ENCODE peak calls at places on chromosomes 2 and 18, in eight cellular contexts. One of them, this sample, is unnamed.

GRCh38 chr2:121721926-121722325 is 14.7 kb downstream of the NIFK start:
- ATAC-seq in Right ventricle myocardium superior: no peak
- ATAC-seq in T-cell: no peak
- ATAC-seq in left lobe of liver: no peak
- ATAC-seq in sciatic nerve: no peak
- ATAC-seq in naive thymus-derived CD8-positive, alpha-beta T cell: no peak
- ATAC-seq in PC-3: peak
- ATAC-seq in activated naive CD4-positive, alpha-beta T cell treated with anti-CD3 and anti-CD28 coated beads, Interleukin-2, amount 50 U/mL, for 72 hours: peak
- ATAC-seq in this sample: peak

GRCh38 chr2:199282309-199282708 is 175.4 kb downstream of the SATB2 start:
- ATAC-seq in Right ventricle myocardium superior: no peak
- ATAC-seq in T-cell: no peak
- ATAC-seq in left lobe of liver: no peak
- ATAC-seq in sciatic nerve: no peak
- ATAC-seq in naive thymus-derived CD8-positive, alpha-beta T cell: no peak
- ATAC-seq in PC-3: no peak
- ATAC-seq in activated naive CD4-positive, alpha-beta T cell treated with anti-CD3 and anti-CD28 coated beads, Interleukin-2, amount 50 U/mL, for 72 hours: no peak
- ATAC-seq in this sample: no peak

GRCh38 chr2:54569745-54570296 is 113.7 kb downstream of the SPTBN1 start:
- ATAC-seq in Right ventricle myocardium superior: no peak
- ATAC-seq in T-cell: no peak
- ATAC-seq in left lobe of liver: no peak
- ATAC-seq in sciatic nerve: no peak
- ATAC-seq in naive thymus-derived CD8-positive, alpha-beta T cell: no peak
- ATAC-seq in PC-3: no peak
- ATAC-seq in activated naive CD4-positive, alpha-beta T cell treated with anti-CD3 and anti-CD28 coated beads, Interleukin-2, amount 50 U/mL, for 72 hours: no peak
- ATAC-seq in this sample: peak

GRCh38 chr2:194464964-194465638 is 1191.9 kb upstream of the SLC39A10 start:
- ATAC-seq in Right ventricle myocardium superior: no peak
- ATAC-seq in T-cell: no peak
- ATAC-seq in left lobe of liver: peak
- ATAC-seq in sciatic nerve: no peak
- ATAC-seq in naive thymus-derived CD8-positive, alpha-beta T cell: no peak
- ATAC-seq in PC-3: no peak
- ATAC-seq in activated naive CD4-positive, alpha-beta T cell treated with anti-CD3 and anti-CD28 coated beads, Interleukin-2, amount 50 U/mL, for 72 hours: peak
- ATAC-seq in this sample: no peak

GRCh38 chr2:44100351-44100750 is 68.3 kb upstream of the PPM1B start:
- ATAC-seq in Right ventricle myocardium superior: peak
- ATAC-seq in T-cell: no peak
- ATAC-seq in left lobe of liver: peak
- ATAC-seq in sciatic nerve: peak
- ATAC-seq in naive thymus-derived CD8-positive, alpha-beta T cell: peak
- ATAC-seq in PC-3: peak
- ATAC-seq in activated naive CD4-positive, alpha-beta T cell treated with anti-CD3 and anti-CD28 coated beads, Interleukin-2, amount 50 U/mL, for 72 hours: no peak
- ATAC-seq in this sample: peak

GRCh38 chr2:43184339-43184895 is 42.0 kb downstream of the ZFP36L2 start:
- ATAC-seq in Right ventricle myocardium superior: no peak
- ATAC-seq in T-cell: peak
- ATAC-seq in left lobe of liver: no peak
- ATAC-seq in sciatic nerve: no peak
- ATAC-seq in naive thymus-derived CD8-positive, alpha-beta T cell: peak
- ATAC-seq in PC-3: peak
- ATAC-seq in activated naive CD4-positive, alpha-beta T cell treated with anti-CD3 and anti-CD28 coated beads, Interleukin-2, amount 50 U/mL, for 72 hours: peak
- ATAC-seq in this sample: peak

GRCh38 chr2:165746501-165746900 is 47.5 kb downstream of the GALNT3 start:
- ATAC-seq in Right ventricle myocardium superior: no peak
- ATAC-seq in T-cell: no peak
- ATAC-seq in left lobe of liver: no peak
- ATAC-seq in sciatic nerve: no peak
- ATAC-seq in naive thymus-derived CD8-positive, alpha-beta T cell: no peak
- ATAC-seq in PC-3: no peak
- ATAC-seq in activated naive CD4-positive, alpha-beta T cell treated with anti-CD3 and anti-CD28 coated beads, Interleukin-2, amount 50 U/mL, for 72 hours: no peak
- ATAC-seq in this sample: no peak

GRCh38 chr18:13696961-13697360 is 29.4 kb downstream of the FAM210A start:
- ATAC-seq in Right ventricle myocardium superior: no peak
- ATAC-seq in T-cell: no peak
- ATAC-seq in left lobe of liver: no peak
- ATAC-seq in sciatic nerve: no peak
- ATAC-seq in naive thymus-derived CD8-positive, alpha-beta T cell: no peak
- ATAC-seq in PC-3: no peak
- ATAC-seq in activated naive CD4-positive, alpha-beta T cell treated with anti-CD3 and anti-CD28 coated beads, Interleukin-2, amount 50 U/mL, for 72 hours: no peak
- ATAC-seq in this sample: no peak

GRCh38 chr2:74707837-74708236 is 53.8 kb downstream of the SEMA4F start:
- ATAC-seq in Right ventricle myocardium superior: no peak
- ATAC-seq in T-cell: no peak
- ATAC-seq in left lobe of liver: no peak
- ATAC-seq in sciatic nerve: no peak
- ATAC-seq in naive thymus-derived CD8-positive, alpha-beta T cell: no peak
- ATAC-seq in PC-3: no peak
- ATAC-seq in activated naive CD4-positive, alpha-beta T cell treated with anti-CD3 and anti-CD28 coated beads, Interleukin-2, amount 50 U/mL, for 72 hours: no peak
- ATAC-seq in this sample: no peak

GRCh38 chr2:17599617-17600016 is 59.1 kb downstream of the VSNL1 start:
- ATAC-seq in Right ventricle myocardium superior: no peak
- ATAC-seq in T-cell: no peak
- ATAC-seq in left lobe of liver: no peak
- ATAC-seq in sciatic nerve: no peak
- ATAC-seq in naive thymus-derived CD8-positive, alpha-beta T cell: no peak
- ATAC-seq in PC-3: no peak
- ATAC-seq in activated naive CD4-positive, alpha-beta T cell treated with anti-CD3 and anti-CD28 coated beads, Interleukin-2, amount 50 U/mL, for 72 hours: no peak
- ATAC-seq in this sample: peak

GRCh38 chr18:51447351-51447896 is 249.9 kb upstream of the MEX3C start:
- ATAC-seq in Right ventricle myocardium superior: peak
- ATAC-seq in T-cell: no peak
- ATAC-seq in left lobe of liver: no peak
- ATAC-seq in sciatic nerve: peak
- ATAC-seq in naive thymus-derived CD8-positive, alpha-beta T cell: no peak
- ATAC-seq in PC-3: no peak
- ATAC-seq in activated naive CD4-positive, alpha-beta T cell treated with anti-CD3 and anti-CD28 coated beads, Interleukin-2, amount 50 U/mL, for 72 hours: no peak
- ATAC-seq in this sample: no peak

GRCh38 chr18:70397259-70397925 is 108.5 kb downstream of the SOCS6 start:
- ATAC-seq in Right ventricle myocardium superior: no peak
- ATAC-seq in T-cell: no peak
- ATAC-seq in left lobe of liver: no peak
- ATAC-seq in sciatic nerve: no peak
- ATAC-seq in naive thymus-derived CD8-positive, alpha-beta T cell: no peak
- ATAC-seq in PC-3: no peak
- ATAC-seq in activated naive CD4-positive, alpha-beta T cell treated with anti-CD3 and anti-CD28 coated beads, Interleukin-2, amount 50 U/mL, for 72 hours: no peak
- ATAC-seq in this sample: no peak

GRCh38 chr18:5294618-5295230 is 802 bp downstream of the ZBTB14 start:
- ATAC-seq in Right ventricle myocardium superior: peak
- ATAC-seq in T-cell: peak
- ATAC-seq in left lobe of liver: peak
- ATAC-seq in sciatic nerve: peak
- ATAC-seq in naive thymus-derived CD8-positive, alpha-beta T cell: peak
- ATAC-seq in PC-3: peak
- ATAC-seq in activated naive CD4-positive, alpha-beta T cell treated with anti-CD3 and anti-CD28 coated beads, Interleukin-2, amount 50 U/mL, for 72 hours: peak
- ATAC-seq in this sample: no peak

GRCh38 chr18:23835076-23835475 is 145.8 kb downstream of the LAMA3 start:
- ATAC-seq in Right ventricle myocardium superior: no peak
- ATAC-seq in T-cell: no peak
- ATAC-seq in left lobe of liver: no peak
- ATAC-seq in sciatic nerve: peak
- ATAC-seq in naive thymus-derived CD8-positive, alpha-beta T cell: no peak
- ATAC-seq in PC-3: no peak
- ATAC-seq in activated naive CD4-positive, alpha-beta T cell treated with anti-CD3 and anti-CD28 coated beads, Interleukin-2, amount 50 U/mL, for 72 hours: peak
- ATAC-seq in this sample: peak

GRCh38 chr2:191749181-191749540 is 71.2 kb downstream of the NABP1 start:
- ATAC-seq in Right ventricle myocardium superior: no peak
- ATAC-seq in T-cell: no peak
- ATAC-seq in left lobe of liver: no peak
- ATAC-seq in sciatic nerve: no peak
- ATAC-seq in naive thymus-derived CD8-positive, alpha-beta T cell: no peak
- ATAC-seq in PC-3: peak
- ATAC-seq in activated naive CD4-positive, alpha-beta T cell treated with anti-CD3 and anti-CD28 coated beads, Interleukin-2, amount 50 U/mL, for 72 hours: peak
- ATAC-seq in this sample: no peak

GRCh38 chr2:148525130-148525529 is 119.4 kb upstream of the EPC2 start:
- ATAC-seq in Right ventricle myocardium superior: no peak
- ATAC-seq in T-cell: no peak
- ATAC-seq in left lobe of liver: no peak
- ATAC-seq in sciatic nerve: no peak
- ATAC-seq in naive thymus-derived CD8-positive, alpha-beta T cell: no peak
- ATAC-seq in PC-3: no peak
- ATAC-seq in activated naive CD4-positive, alpha-beta T cell treated with anti-CD3 and anti-CD28 coated beads, Interleukin-2, amount 50 U/mL, for 72 hours: no peak
- ATAC-seq in this sample: no peak

GRCh38 chr2:30631051-30631671 is 176.1 kb downstream of the CAPN13 start:
- ATAC-seq in Right ventricle myocardium superior: peak
- ATAC-seq in T-cell: peak
- ATAC-seq in left lobe of liver: no peak
- ATAC-seq in sciatic nerve: no peak
- ATAC-seq in naive thymus-derived CD8-positive, alpha-beta T cell: peak
- ATAC-seq in PC-3: no peak
- ATAC-seq in activated naive CD4-positive, alpha-beta T cell treated with anti-CD3 and anti-CD28 coated beads, Interleukin-2, amount 50 U/mL, for 72 hours: no peak
- ATAC-seq in this sample: no peak

GRCh38 chr2:100013892-100014677 is 128.3 kb downstream of the AFF3 start:
- ATAC-seq in Right ventricle myocardium superior: peak
- ATAC-seq in T-cell: no peak
- ATAC-seq in left lobe of liver: peak
- ATAC-seq in sciatic nerve: peak
- ATAC-seq in naive thymus-derived CD8-positive, alpha-beta T cell: no peak
- ATAC-seq in PC-3: peak
- ATAC-seq in activated naive CD4-positive, alpha-beta T cell treated with anti-CD3 and anti-CD28 coated beads, Interleukin-2, amount 50 U/mL, for 72 hours: no peak
- ATAC-seq in this sample: no peak

GRCh38 chr2:64485961-64486360 is 32.0 kb downstream of the LGALSL start:
- ATAC-seq in Right ventricle myocardium superior: peak
- ATAC-seq in T-cell: no peak
- ATAC-seq in left lobe of liver: peak
- ATAC-seq in sciatic nerve: peak
- ATAC-seq in naive thymus-derived CD8-positive, alpha-beta T cell: no peak
- ATAC-seq in PC-3: no peak
- ATAC-seq in activated naive CD4-positive, alpha-beta T cell treated with anti-CD3 and anti-CD28 coated beads, Interleukin-2, amount 50 U/mL, for 72 hours: no peak
- ATAC-seq in this sample: peak

GRCh38 chr18:64119916-64120315 is 29.0 kb downstream of the LINC00305 start:
- ATAC-seq in Right ventricle myocardium superior: no peak
- ATAC-seq in T-cell: no peak
- ATAC-seq in left lobe of liver: no peak
- ATAC-seq in sciatic nerve: no peak
- ATAC-seq in naive thymus-derived CD8-positive, alpha-beta T cell: no peak
- ATAC-seq in PC-3: no peak
- ATAC-seq in activated naive CD4-positive, alpha-beta T cell treated with anti-CD3 and anti-CD28 coated beads, Interleukin-2, amount 50 U/mL, for 72 hours: no peak
- ATAC-seq in this sample: no peak

GRCh38 chr2:113225505-113226259 is 51.9 kb downstream of the PSD4 start:
- ATAC-seq in Right ventricle myocardium superior: peak
- ATAC-seq in T-cell: no peak
- ATAC-seq in left lobe of liver: peak
- ATAC-seq in sciatic nerve: peak
- ATAC-seq in naive thymus-derived CD8-positive, alpha-beta T cell: no peak
- ATAC-seq in PC-3: no peak
- ATAC-seq in activated naive CD4-positive, alpha-beta T cell treated with anti-CD3 and anti-CD28 coated beads, Interleukin-2, amount 50 U/mL, for 72 hours: no peak
- ATAC-seq in this sample: no peak

GRCh38 chr2:75432761-75433361 is 127.9 kb downstream of the EVA1A start:
- ATAC-seq in Right ventricle myocardium superior: no peak
- ATAC-seq in T-cell: no peak
- ATAC-seq in left lobe of liver: no peak
- ATAC-seq in sciatic nerve: no peak
- ATAC-seq in naive thymus-derived CD8-positive, alpha-beta T cell: no peak
- ATAC-seq in PC-3: no peak
- ATAC-seq in activated naive CD4-positive, alpha-beta T cell treated with anti-CD3 and anti-CD28 coated beads, Interleukin-2, amount 50 U/mL, for 72 hours: no peak
- ATAC-seq in this sample: no peak

GRCh38 chr18:60894254-60894945 is 438.8 kb upstream of the CDH20 start:
- ATAC-seq in Right ventricle myocardium superior: no peak
- ATAC-seq in T-cell: no peak
- ATAC-seq in left lobe of liver: no peak
- ATAC-seq in sciatic nerve: no peak
- ATAC-seq in naive thymus-derived CD8-positive, alpha-beta T cell: no peak
- ATAC-seq in PC-3: no peak
- ATAC-seq in activated naive CD4-positive, alpha-beta T cell treated with anti-CD3 and anti-CD28 coated beads, Interleukin-2, amount 50 U/mL, for 72 hours: no peak
- ATAC-seq in this sample: peak

GRCh38 chr2:102422910-102423309 is at the start of gene IL18RAP:
- ATAC-seq in Right ventricle myocardium superior: no peak
- ATAC-seq in T-cell: no peak
- ATAC-seq in left lobe of liver: no peak
- ATAC-seq in sciatic nerve: no peak
- ATAC-seq in naive thymus-derived CD8-positive, alpha-beta T cell: no peak
- ATAC-seq in PC-3: no peak
- ATAC-seq in activated naive CD4-positive, alpha-beta T cell treated with anti-CD3 and anti-CD28 coated beads, Interleukin-2, amount 50 U/mL, for 72 hours: no peak
- ATAC-seq in this sample: no peak

GRCh38 chr2:94870392-94871225 is 621 bp upstream of the TEKT4 start:
- ATAC-seq in Right ventricle myocardium superior: no peak
- ATAC-seq in T-cell: no peak
- ATAC-seq in left lobe of liver: no peak
- ATAC-seq in sciatic nerve: no peak
- ATAC-seq in naive thymus-derived CD8-positive, alpha-beta T cell: no peak
- ATAC-seq in PC-3: peak
- ATAC-seq in activated naive CD4-positive, alpha-beta T cell treated with anti-CD3 and anti-CD28 coated beads, Interleukin-2, amount 50 U/mL, for 72 hours: peak
- ATAC-seq in this sample: no peak

GRCh38 chr18:80258640-80259039 is 11.3 kb upstream of the PARD6G start:
- ATAC-seq in Right ventricle myocardium superior: no peak
- ATAC-seq in T-cell: no peak
- ATAC-seq in left lobe of liver: peak
- ATAC-seq in sciatic nerve: peak
- ATAC-seq in naive thymus-derived CD8-positive, alpha-beta T cell: no peak
- ATAC-seq in PC-3: no peak
- ATAC-seq in activated naive CD4-positive, alpha-beta T cell treated with anti-CD3 and anti-CD28 coated beads, Interleukin-2, amount 50 U/mL, for 72 hours: no peak
- ATAC-seq in this sample: peak

GRCh38 chr2:66121946-66122345 is 313.0 kb upstream of the MEIS1 start:
- ATAC-seq in Right ventricle myocardium superior: no peak
- ATAC-seq in T-cell: no peak
- ATAC-seq in left lobe of liver: no peak
- ATAC-seq in sciatic nerve: no peak
- ATAC-seq in naive thymus-derived CD8-positive, alpha-beta T cell: no peak
- ATAC-seq in PC-3: no peak
- ATAC-seq in activated naive CD4-positive, alpha-beta T cell treated with anti-CD3 and anti-CD28 coated beads, Interleukin-2, amount 50 U/mL, for 72 hours: no peak
- ATAC-seq in this sample: no peak

GRCh38 chr2:65991864-65992554 is 442.9 kb upstream of the MEIS1 start:
- ATAC-seq in Right ventricle myocardium superior: no peak
- ATAC-seq in T-cell: no peak
- ATAC-seq in left lobe of liver: no peak
- ATAC-seq in sciatic nerve: peak
- ATAC-seq in naive thymus-derived CD8-positive, alpha-beta T cell: no peak
- ATAC-seq in PC-3: no peak
- ATAC-seq in activated naive CD4-positive, alpha-beta T cell treated with anti-CD3 and anti-CD28 coated beads, Interleukin-2, amount 50 U/mL, for 72 hours: no peak
- ATAC-seq in this sample: no peak

GRCh38 chr2:158969162-158969716 is 799 bp downstream of the TANC1 start:
- ATAC-seq in Right ventricle myocardium superior: peak
- ATAC-seq in T-cell: no peak
- ATAC-seq in left lobe of liver: peak
- ATAC-seq in sciatic nerve: peak
- ATAC-seq in naive thymus-derived CD8-positive, alpha-beta T cell: peak
- ATAC-seq in PC-3: peak
- ATAC-seq in activated naive CD4-positive, alpha-beta T cell treated with anti-CD3 and anti-CD28 coated beads, Interleukin-2, amount 50 U/mL, for 72 hours: peak
- ATAC-seq in this sample: no peak

GRCh38 chr18:36067118-36067957 is at the start of gene RPRD1A:
- ATAC-seq in Right ventricle myocardium superior: peak
- ATAC-seq in T-cell: peak
- ATAC-seq in left lobe of liver: peak
- ATAC-seq in sciatic nerve: peak
- ATAC-seq in naive thymus-derived CD8-positive, alpha-beta T cell: peak
- ATAC-seq in PC-3: peak
- ATAC-seq in activated naive CD4-positive, alpha-beta T cell treated with anti-CD3 and anti-CD28 coated beads, Interleukin-2, amount 50 U/mL, for 72 hours: peak
- ATAC-seq in this sample: peak

GRCh38 chr2:110173523-110173922 is 31.3 kb downstream of the NPHP1 start:
- ATAC-seq in Right ventricle myocardium superior: no peak
- ATAC-seq in T-cell: no peak
- ATAC-seq in left lobe of liver: no peak
- ATAC-seq in sciatic nerve: no peak
- ATAC-seq in naive thymus-derived CD8-positive, alpha-beta T cell: no peak
- ATAC-seq in PC-3: peak
- ATAC-seq in activated naive CD4-positive, alpha-beta T cell treated with anti-CD3 and anti-CD28 coated beads, Interleukin-2, amount 50 U/mL, for 72 hours: peak
- ATAC-seq in this sample: peak

GRCh38 chr2:236180831-236181453 is 12.8 kb upstream of the GBX2 start:
- ATAC-seq in Right ventricle myocardium superior: peak
- ATAC-seq in T-cell: no peak
- ATAC-seq in left lobe of liver: peak
- ATAC-seq in sciatic nerve: peak
- ATAC-seq in naive thymus-derived CD8-positive, alpha-beta T cell: no peak
- ATAC-seq in PC-3: peak
- ATAC-seq in activated naive CD4-positive, alpha-beta T cell treated with anti-CD3 and anti-CD28 coated beads, Interleukin-2, amount 50 U/mL, for 72 hours: no peak
- ATAC-seq in this sample: no peak

GRCh38 chr18:7174359-7175107 is 56.4 kb upstream of the LRRC30 start:
- ATAC-seq in Right ventricle myocardium superior: peak
- ATAC-seq in T-cell: no peak
- ATAC-seq in left lobe of liver: peak
- ATAC-seq in sciatic nerve: peak
- ATAC-seq in naive thymus-derived CD8-positive, alpha-beta T cell: no peak
- ATAC-seq in PC-3: peak
- ATAC-seq in activated naive CD4-positive, alpha-beta T cell treated with anti-CD3 and anti-CD28 coated beads, Interleukin-2, amount 50 U/mL, for 72 hours: no peak
- ATAC-seq in this sample: peak

GRCh38 chr2:217934321-217935131 is 68.3 kb downstream of the TNS1 start:
- ATAC-seq in Right ventricle myocardium superior: peak
- ATAC-seq in T-cell: no peak
- ATAC-seq in left lobe of liver: peak
- ATAC-seq in sciatic nerve: peak
- ATAC-seq in naive thymus-derived CD8-positive, alpha-beta T cell: no peak
- ATAC-seq in PC-3: peak
- ATAC-seq in activated naive CD4-positive, alpha-beta T cell treated with anti-CD3 and anti-CD28 coated beads, Interleukin-2, amount 50 U/mL, for 72 hours: peak
- ATAC-seq in this sample: peak

This sample was measured in esophagus mucosa.